ENCODE peak calls at places on chromosome 12, in six cellular contexts. One of them, this sample, is unnamed.

GRCh38 chr12:124827588-124828184 is 36.0 kb downstream of the SCARB1 start:
- DNase-seq in adrenal gland: no peak
- DNase-seq in astrocyte of the cerebellum: no peak
- DNase-seq in hepatocyte: peak
- DNase-seq in HepG2: no peak
- DNase-seq in A549: peak
- DNase-seq in this sample: no peak

GRCh38 chr12:25394025-25394424 is 143.3 kb upstream of the KRAS start:
- DNase-seq in adrenal gland: no peak
- DNase-seq in astrocyte of the cerebellum: no peak
- DNase-seq in hepatocyte: no peak
- DNase-seq in HepG2: no peak
- DNase-seq in A549: no peak
- DNase-seq in this sample: no peak

GRCh38 chr12:25771062-25771461 is 187.4 kb upstream of the RASSF8 start:
- DNase-seq in adrenal gland: no peak
- DNase-seq in astrocyte of the cerebellum: no peak
- DNase-seq in hepatocyte: no peak
- DNase-seq in HepG2: no peak
- DNase-seq in A549: no peak
- DNase-seq in this sample: no peak

GRCh38 chr12:116346222-116346621 is 68.7 kb upstream of the MED13L start:
- DNase-seq in adrenal gland: peak
- DNase-seq in astrocyte of the cerebellum: peak
- DNase-seq in hepatocyte: no peak
- DNase-seq in HepG2: peak
- DNase-seq in A549: no peak
- DNase-seq in this sample: no peak

GRCh38 chr12:122873540-122873939 is 22.4 kb downstream of the VPS37B start:
- DNase-seq in adrenal gland: no peak
- DNase-seq in astrocyte of the cerebellum: no peak
- DNase-seq in hepatocyte: no peak
- DNase-seq in HepG2: no peak
- DNase-seq in A549: no peak
- DNase-seq in this sample: no peak

GRCh38 chr12:114501474-114501807 is 95.5 kb upstream of the TBX5 start:
- DNase-seq in adrenal gland: no peak
- DNase-seq in astrocyte of the cerebellum: no peak
- DNase-seq in hepatocyte: no peak
- DNase-seq in HepG2: no peak
- DNase-seq in A549: no peak
- DNase-seq in this sample: no peak

GRCh38 chr12:26848156-26848825 is 15.3 kb upstream of the ITPR2 start:
- DNase-seq in adrenal gland: no peak
- DNase-seq in astrocyte of the cerebellum: no peak
- DNase-seq in hepatocyte: no peak
- DNase-seq in HepG2: no peak
- DNase-seq in A549: no peak
- DNase-seq in this sample: no peak

GRCh38 chr12:123225443-123225842 is 7.5 kb downstream of the MPHOSPH9 start:
- DNase-seq in adrenal gland: no peak
- DNase-seq in astrocyte of the cerebellum: no peak
- DNase-seq in hepatocyte: no peak
- DNase-seq in HepG2: no peak
- DNase-seq in A549: no peak
- DNase-seq in this sample: no peak

GRCh38 chr12:19203013-19203412 is 73.5 kb downstream of the PLEKHA5 start:
- DNase-seq in adrenal gland: no peak
- DNase-seq in astrocyte of the cerebellum: no peak
- DNase-seq in hepatocyte: no peak
- DNase-seq in HepG2: no peak
- DNase-seq in A549: no peak
- DNase-seq in this sample: no peak

GRCh38 chr12:66633676-66634075 is 45.2 kb downstream of the GRIP1 start:
- DNase-seq in adrenal gland: no peak
- DNase-seq in astrocyte of the cerebellum: peak
- DNase-seq in hepatocyte: no peak
- DNase-seq in HepG2: no peak
- DNase-seq in A549: no peak
- DNase-seq in this sample: no peak

GRCh38 chr12:113271853-113272561 is 50.7 kb downstream of the TPCN1 start:
- DNase-seq in adrenal gland: peak
- DNase-seq in astrocyte of the cerebellum: no peak
- DNase-seq in hepatocyte: peak
- DNase-seq in HepG2: peak
- DNase-seq in A549: no peak
- DNase-seq in this sample: peak

GRCh38 chr12:26651566-26652188 is 181.3 kb downstream of the ITPR2 start:
- DNase-seq in adrenal gland: peak
- DNase-seq in astrocyte of the cerebellum: peak
- DNase-seq in hepatocyte: peak
- DNase-seq in HepG2: peak
- DNase-seq in A549: peak
- DNase-seq in this sample: no peak

GRCh38 chr12:57954768-57955167 is 13.4 kb downstream of the ATP23 start:
- DNase-seq in adrenal gland: no peak
- DNase-seq in astrocyte of the cerebellum: no peak
- DNase-seq in hepatocyte: no peak
- DNase-seq in HepG2: no peak
- DNase-seq in A549: no peak
- DNase-seq in this sample: no peak

GRCh38 chr12:6229823-6230222 is 29.6 kb downstream of the CD9 start:
- DNase-seq in adrenal gland: peak
- DNase-seq in astrocyte of the cerebellum: peak
- DNase-seq in hepatocyte: peak
- DNase-seq in HepG2: peak
- DNase-seq in A549: no peak
- DNase-seq in this sample: peak

GRCh38 chr12:989751-990278 is 1.2 kb upstream of the ERC1 start:
- DNase-seq in adrenal gland: peak
- DNase-seq in astrocyte of the cerebellum: peak
- DNase-seq in hepatocyte: peak
- DNase-seq in HepG2: peak
- DNase-seq in A549: peak
- DNase-seq in this sample: peak

GRCh38 chr12:103640831-103641230 is 53.8 kb downstream of the STAB2 start:
- DNase-seq in adrenal gland: no peak
- DNase-seq in astrocyte of the cerebellum: no peak
- DNase-seq in hepatocyte: no peak
- DNase-seq in HepG2: no peak
- DNase-seq in A549: no peak
- DNase-seq in this sample: no peak

GRCh38 chr12:116629451-116629850 is 70.3 kb downstream of the MAP1LC3B2 start:
- DNase-seq in adrenal gland: no peak
- DNase-seq in astrocyte of the cerebellum: no peak
- DNase-seq in hepatocyte: no peak
- DNase-seq in HepG2: no peak
- DNase-seq in A549: no peak
- DNase-seq in this sample: no peak

GRCh38 chr12:82555699-82556098 is 131.0 kb upstream of the TMTC2 start:
- DNase-seq in adrenal gland: no peak
- DNase-seq in astrocyte of the cerebellum: no peak
- DNase-seq in hepatocyte: no peak
- DNase-seq in HepG2: no peak
- DNase-seq in A549: no peak
- DNase-seq in this sample: no peak

GRCh38 chr12:38137716-38138115 is 178.9 kb upstream of the ALG10B start:
- DNase-seq in adrenal gland: peak
- DNase-seq in astrocyte of the cerebellum: no peak
- DNase-seq in hepatocyte: no peak
- DNase-seq in HepG2: no peak
- DNase-seq in A549: no peak
- DNase-seq in this sample: no peak

GRCh38 chr12:89385965-89386537 is 33.8 kb upstream of the DUSP6 start:
- DNase-seq in adrenal gland: no peak
- DNase-seq in astrocyte of the cerebellum: no peak
- DNase-seq in hepatocyte: peak
- DNase-seq in HepG2: peak
- DNase-seq in A549: no peak
- DNase-seq in this sample: no peak

GRCh38 chr12:91355150-91356006 is 172.8 kb upstream of the DCN start:
- DNase-seq in adrenal gland: peak
- DNase-seq in astrocyte of the cerebellum: peak
- DNase-seq in hepatocyte: peak
- DNase-seq in HepG2: peak
- DNase-seq in A549: peak
- DNase-seq in this sample: no peak

GRCh38 chr12:5172886-5173285 is 129.2 kb downstream of the KCNA5 start:
- DNase-seq in adrenal gland: no peak
- DNase-seq in astrocyte of the cerebellum: no peak
- DNase-seq in hepatocyte: no peak
- DNase-seq in HepG2: no peak
- DNase-seq in A549: no peak
- DNase-seq in this sample: no peak

GRCh38 chr12:119208626-119209061 is 29.9 kb downstream of the HSPB8 start:
- DNase-seq in adrenal gland: peak
- DNase-seq in astrocyte of the cerebellum: no peak
- DNase-seq in hepatocyte: peak
- DNase-seq in HepG2: peak
- DNase-seq in A549: no peak
- DNase-seq in this sample: no peak

GRCh38 chr12:124743479-124744272 is 120.0 kb downstream of the SCARB1 start:
- DNase-seq in adrenal gland: peak
- DNase-seq in astrocyte of the cerebellum: no peak
- DNase-seq in hepatocyte: no peak
- DNase-seq in HepG2: no peak
- DNase-seq in A549: no peak
- DNase-seq in this sample: no peak

GRCh38 chr12:94561943-94562411 is 88.4 kb downstream of the TMCC3 start:
- DNase-seq in adrenal gland: peak
- DNase-seq in astrocyte of the cerebellum: no peak
- DNase-seq in hepatocyte: no peak
- DNase-seq in HepG2: no peak
- DNase-seq in A549: no peak
- DNase-seq in this sample: no peak

GRCh38 chr12:3483089-3483488 is 7.9 kb upstream of the PRMT8 start:
- DNase-seq in adrenal gland: no peak
- DNase-seq in astrocyte of the cerebellum: no peak
- DNase-seq in hepatocyte: no peak
- DNase-seq in HepG2: no peak
- DNase-seq in A549: no peak
- DNase-seq in this sample: no peak
- TF ChIP-seq CTCF in adrenal gland: no peak
- TF ChIP-seq CTCF in astrocyte of the cerebellum: no peak
- TF ChIP-seq CTCF in hepatocyte: no peak
- TF ChIP-seq CTCF in HepG2: no peak
- TF ChIP-seq CTCF in A549: no peak
- TF ChIP-seq CTCF in this sample: peak

GRCh38 chr12:96194572-96194889 is 356 bp downstream of the ELK3 start:
- DNase-seq in adrenal gland: no peak
- DNase-seq in astrocyte of the cerebellum: no peak
- DNase-seq in hepatocyte: no peak
- DNase-seq in HepG2: no peak
- DNase-seq in A549: no peak
- DNase-seq in this sample: no peak

GRCh38 chr12:96197503-96198272 is 3.5 kb downstream of the ELK3 start:
- DNase-seq in adrenal gland: no peak
- DNase-seq in astrocyte of the cerebellum: peak
- DNase-seq in hepatocyte: no peak
- DNase-seq in HepG2: no peak
- DNase-seq in A549: peak
- DNase-seq in this sample: peak

GRCh38 chr12:96196781-96197180 is 2.6 kb downstream of the ELK3 start:
- DNase-seq in adrenal gland: no peak
- DNase-seq in astrocyte of the cerebellum: no peak
- DNase-seq in hepatocyte: no peak
- DNase-seq in HepG2: no peak
- DNase-seq in A549: no peak
- DNase-seq in this sample: no peak

GRCh38 chr12:96194901-96195844 is 998 bp downstream of the ELK3 start:
- DNase-seq in adrenal gland: peak
- DNase-seq in astrocyte of the cerebellum: peak
- DNase-seq in hepatocyte: peak
- DNase-seq in HepG2: no peak
- DNase-seq in A549: peak
- DNase-seq in this sample: no peak

GRCh38 chr12:96195845-96196451 is 1.8 kb downstream of the ELK3 start:
- DNase-seq in adrenal gland: no peak
- DNase-seq in astrocyte of the cerebellum: peak
- DNase-seq in hepatocyte: peak
- DNase-seq in HepG2: no peak
- DNase-seq in A549: peak
- DNase-seq in this sample: no peak
- H3K4me3 ChIP-seq in adrenal gland: no peak
- H3K4me3 ChIP-seq in astrocyte of the cerebellum: peak
- H3K4me3 ChIP-seq in hepatocyte: peak
- H3K4me3 ChIP-seq in HepG2: peak
- H3K4me3 ChIP-seq in A549: peak
- H3K4me3 ChIP-seq in this sample: peak

GRCh38 chr12:32303171-32303570 is 96.2 kb upstream of the FGD4 start:
- DNase-seq in adrenal gland: no peak
- DNase-seq in astrocyte of the cerebellum: no peak
- DNase-seq in hepatocyte: no peak
- DNase-seq in HepG2: no peak
- DNase-seq in A549: no peak
- DNase-seq in this sample: no peak

GRCh38 chr12:32307352-32307751 is 92.0 kb upstream of the FGD4 start:
- DNase-seq in adrenal gland: no peak
- DNase-seq in astrocyte of the cerebellum: no peak
- DNase-seq in hepatocyte: no peak
- DNase-seq in HepG2: no peak
- DNase-seq in A549: no peak
- DNase-seq in this sample: no peak

GRCh38 chr12:32301216-32301615 is 98.1 kb upstream of the FGD4 start:
- DNase-seq in adrenal gland: no peak
- DNase-seq in astrocyte of the cerebellum: no peak
- DNase-seq in hepatocyte: no peak
- DNase-seq in HepG2: no peak
- DNase-seq in A549: no peak
- DNase-seq in this sample: no peak

GRCh38 chr12:32302218-32302826 is 97.0 kb upstream of the FGD4 start:
- DNase-seq in adrenal gland: no peak
- DNase-seq in astrocyte of the cerebellum: no peak
- DNase-seq in hepatocyte: peak
- DNase-seq in HepG2: peak
- DNase-seq in A549: no peak
- DNase-seq in this sample: no peak

GRCh38 chr12:32305163-32305562 is 94.2 kb upstream of the FGD4 start:
- DNase-seq in adrenal gland: no peak
- DNase-seq in astrocyte of the cerebellum: no peak
- DNase-seq in hepatocyte: no peak
- DNase-seq in HepG2: peak
- DNase-seq in A549: peak
- DNase-seq in this sample: no peak
- TF ChIP-seq CTCF in adrenal gland: no peak
- TF ChIP-seq CTCF in astrocyte of the cerebellum: no peak
- TF ChIP-seq CTCF in hepatocyte: no peak
- TF ChIP-seq CTCF in HepG2: peak
- TF ChIP-seq CTCF in A549: peak
- TF ChIP-seq CTCF in this sample: no peak

DNA sequence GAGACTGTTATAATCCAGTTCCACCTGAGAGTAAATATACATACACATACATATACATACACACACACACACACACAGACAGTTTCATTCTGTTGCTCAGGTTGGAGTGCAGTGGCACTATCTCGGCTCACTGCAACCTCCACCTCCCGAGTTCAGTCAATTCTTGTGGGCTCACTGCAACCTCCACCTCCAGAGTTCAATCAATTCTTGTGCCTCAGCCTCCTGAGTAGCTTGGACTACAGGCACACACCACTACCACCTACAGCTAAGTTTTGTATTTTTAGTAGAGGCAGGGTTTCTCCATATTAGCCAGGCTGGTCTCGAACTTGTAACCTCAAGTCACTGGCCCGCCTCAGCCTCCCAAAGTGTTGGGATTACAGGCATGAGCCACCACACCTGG is 8.9 kb upstream of the PHLDA1 start:
- DNase-seq in adrenal gland: no peak
- DNase-seq in astrocyte of the cerebellum: no peak
- DNase-seq in hepatocyte: no peak
- DNase-seq in HepG2: no peak
- DNase-seq in A549: no peak
- DNase-seq in this sample: no peak
- H3K4me3 ChIP-seq in adrenal gland: no peak
- H3K4me3 ChIP-seq in astrocyte of the cerebellum: no peak
- H3K4me3 ChIP-seq in hepatocyte: no peak
- H3K4me3 ChIP-seq in HepG2: no peak
- H3K4me3 ChIP-seq in A549: no peak
- H3K4me3 ChIP-seq in this sample: no peak